ENCODE peak calls at places on chromosomes 5 and 9, in nine cellular contexts. One of them, this sample, is unnamed.

GRCh38 chr9:91101598-91102168 is 260.0 kb downstream of the AUH start:
- DNase-seq in brain microvascular endothelial cell: no peak
- DNase-seq in IMR-90: no peak
- DNase-seq in GM06990: no peak
- DNase-seq in upper lobe of left lung: no peak
- DNase-seq in omental fat pad: no peak
- DNase-seq in tibial nerve: no peak
- DNase-seq in WTC11: no peak
- DNase-seq in heart left ventricle: no peak
- DNase-seq in this sample: no peak

GRCh38 chr9:27765266-27765665 is 192.0 kb upstream of the C9orf72 start:
- DNase-seq in brain microvascular endothelial cell: peak
- DNase-seq in IMR-90: no peak
- DNase-seq in GM06990: no peak
- DNase-seq in upper lobe of left lung: no peak
- DNase-seq in omental fat pad: no peak
- DNase-seq in tibial nerve: no peak
- DNase-seq in WTC11: no peak
- DNase-seq in heart left ventricle: no peak
- DNase-seq in this sample: no peak

GRCh38 chr9:91419222-91420191 is 4.1 kb downstream of the NFIL3 start:
- DNase-seq in brain microvascular endothelial cell: peak
- DNase-seq in IMR-90: peak
- DNase-seq in GM06990: no peak
- DNase-seq in upper lobe of left lung: no peak
- DNase-seq in omental fat pad: peak
- DNase-seq in tibial nerve: no peak
- DNase-seq in WTC11: no peak
- DNase-seq in heart left ventricle: peak
- DNase-seq in this sample: no peak

GRCh38 chr9:95080961-95081658 is 236.4 kb downstream of the FANCC start:
- DNase-seq in brain microvascular endothelial cell: no peak
- DNase-seq in IMR-90: no peak
- DNase-seq in GM06990: no peak
- DNase-seq in upper lobe of left lung: no peak
- DNase-seq in omental fat pad: no peak
- DNase-seq in tibial nerve: no peak
- DNase-seq in WTC11: no peak
- DNase-seq in heart left ventricle: no peak
- DNase-seq in this sample: no peak

GRCh38 chr5:123558762-123559433 is 46.9 kb downstream of the CSNK1G3 start:
- DNase-seq in brain microvascular endothelial cell: no peak
- DNase-seq in IMR-90: no peak
- DNase-seq in GM06990: no peak
- DNase-seq in upper lobe of left lung: no peak
- DNase-seq in omental fat pad: no peak
- DNase-seq in tibial nerve: no peak
- DNase-seq in WTC11: no peak
- DNase-seq in heart left ventricle: no peak
- DNase-seq in this sample: no peak

GRCh38 chr5:108125771-108126511 is 256.0 kb downstream of the FBXL17 start:
- DNase-seq in brain microvascular endothelial cell: no peak
- DNase-seq in IMR-90: no peak
- DNase-seq in GM06990: no peak
- DNase-seq in upper lobe of left lung: no peak
- DNase-seq in omental fat pad: no peak
- DNase-seq in tibial nerve: no peak
- DNase-seq in WTC11: no peak
- DNase-seq in heart left ventricle: no peak
- DNase-seq in this sample: no peak

GRCh38 chr5:86917117-86917579 is 299.4 kb downstream of the COX7C start:
- DNase-seq in brain microvascular endothelial cell: peak
- DNase-seq in IMR-90: peak
- DNase-seq in GM06990: no peak
- DNase-seq in upper lobe of left lung: no peak
- DNase-seq in omental fat pad: no peak
- DNase-seq in tibial nerve: no peak
- DNase-seq in WTC11: peak
- DNase-seq in heart left ventricle: no peak
- DNase-seq in this sample: no peak

GRCh38 chr5:157167219-157167621 is 1.2 kb upstream of the GARIN3 start:
- DNase-seq in brain microvascular endothelial cell: peak
- DNase-seq in IMR-90: peak
- DNase-seq in GM06990: no peak
- DNase-seq in upper lobe of left lung: no peak
- DNase-seq in omental fat pad: no peak
- DNase-seq in tibial nerve: no peak
- DNase-seq in WTC11: no peak
- DNase-seq in heart left ventricle: no peak
- DNase-seq in this sample: no peak

GRCh38 chr5:139470821-139471300 is at the start of gene SMIM33:
- DNase-seq in brain microvascular endothelial cell: no peak
- DNase-seq in IMR-90: no peak
- DNase-seq in GM06990: no peak
- DNase-seq in upper lobe of left lung: peak
- DNase-seq in omental fat pad: no peak
- DNase-seq in tibial nerve: no peak
- DNase-seq in WTC11: no peak
- DNase-seq in heart left ventricle: no peak
- DNase-seq in this sample: no peak

GRCh38 chr9:129717991-129718390 is 34.9 kb downstream of the PTGES start:
- DNase-seq in brain microvascular endothelial cell: no peak
- DNase-seq in IMR-90: no peak
- DNase-seq in GM06990: no peak
- DNase-seq in upper lobe of left lung: no peak
- DNase-seq in omental fat pad: no peak
- DNase-seq in tibial nerve: no peak
- DNase-seq in WTC11: no peak
- DNase-seq in heart left ventricle: no peak
- DNase-seq in this sample: no peak

GRCh38 chr9:89166871-89167270 is 11.7 kb downstream of the SHC3 start:
- DNase-seq in brain microvascular endothelial cell: no peak
- DNase-seq in IMR-90: no peak
- DNase-seq in GM06990: no peak
- DNase-seq in upper lobe of left lung: no peak
- DNase-seq in omental fat pad: no peak
- DNase-seq in tibial nerve: no peak
- DNase-seq in WTC11: no peak
- DNase-seq in heart left ventricle: no peak
- DNase-seq in this sample: no peak

GRCh38 chr5:145548097-145548496 is 287.0 kb downstream of the PRELID2 start:
- DNase-seq in brain microvascular endothelial cell: no peak
- DNase-seq in IMR-90: no peak
- DNase-seq in GM06990: no peak
- DNase-seq in upper lobe of left lung: no peak
- DNase-seq in omental fat pad: no peak
- DNase-seq in tibial nerve: no peak
- DNase-seq in WTC11: no peak
- DNase-seq in heart left ventricle: no peak
- DNase-seq in this sample: no peak

GRCh38 chr5:115810776-115811175 is 5.7 kb downstream of the CDO1 start:
- DNase-seq in brain microvascular endothelial cell: no peak
- DNase-seq in IMR-90: peak
- DNase-seq in GM06990: no peak
- DNase-seq in upper lobe of left lung: no peak
- DNase-seq in omental fat pad: no peak
- DNase-seq in tibial nerve: no peak
- DNase-seq in WTC11: no peak
- DNase-seq in heart left ventricle: no peak
- DNase-seq in this sample: no peak

GRCh38 chr5:150487199-150488061 is 20.5 kb upstream of the NDST1 start:
- DNase-seq in brain microvascular endothelial cell: no peak
- DNase-seq in IMR-90: peak
- DNase-seq in GM06990: peak
- DNase-seq in upper lobe of left lung: no peak
- DNase-seq in omental fat pad: no peak
- DNase-seq in tibial nerve: no peak
- DNase-seq in WTC11: no peak
- DNase-seq in heart left ventricle: peak
- DNase-seq in this sample: no peak

DNA sequence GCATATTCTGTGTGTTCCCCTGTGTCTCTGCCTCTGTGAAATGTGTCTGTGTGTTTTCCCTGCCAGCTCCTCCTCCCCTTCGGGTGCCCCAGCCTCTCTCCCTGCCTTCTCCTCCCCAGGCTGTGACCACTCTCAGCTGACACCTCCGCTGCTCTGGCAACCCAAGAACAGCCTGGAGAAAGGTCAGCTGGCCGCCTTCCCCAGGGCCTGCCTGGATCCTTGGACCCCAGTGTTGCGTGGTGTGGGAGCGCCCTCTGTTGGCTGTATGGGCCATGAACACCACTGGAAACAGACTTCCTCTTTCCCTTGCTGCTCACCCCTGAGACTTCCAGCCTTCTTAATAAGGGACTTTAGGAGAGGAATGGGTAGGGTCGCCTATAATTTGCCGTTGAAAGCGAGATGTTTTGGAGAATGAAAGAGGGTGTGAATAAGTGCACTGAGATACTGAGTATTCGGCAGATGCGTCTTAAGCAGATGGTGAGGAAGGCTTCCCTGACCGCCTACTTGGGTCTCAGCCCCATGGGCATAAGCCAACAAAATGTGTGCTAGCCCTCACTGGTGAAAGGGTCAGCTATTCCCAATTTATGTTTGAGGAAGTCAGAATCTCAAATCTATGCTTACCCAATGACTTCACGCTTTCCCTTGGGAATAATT is 114.9 kb upstream of the TRIM32 start:
- DNase-seq in brain microvascular endothelial cell: peak
- DNase-seq in IMR-90: peak
- DNase-seq in GM06990: peak
- DNase-seq in upper lobe of left lung: peak
- DNase-seq in omental fat pad: peak
- DNase-seq in tibial nerve: peak
- DNase-seq in WTC11: peak
- DNase-seq in heart left ventricle: peak
- DNase-seq in this sample: peak
- TF ChIP-seq CTCF in brain microvascular endothelial cell: peak
- TF ChIP-seq CTCF in IMR-90: peak
- TF ChIP-seq CTCF in GM06990: peak
- TF ChIP-seq CTCF in upper lobe of left lung: peak
- TF ChIP-seq CTCF in omental fat pad: no peak
- TF ChIP-seq CTCF in tibial nerve: peak
- TF ChIP-seq CTCF in WTC11: peak
- TF ChIP-seq CTCF in heart left ventricle: peak
- TF ChIP-seq CTCF in this sample: peak

DNA sequence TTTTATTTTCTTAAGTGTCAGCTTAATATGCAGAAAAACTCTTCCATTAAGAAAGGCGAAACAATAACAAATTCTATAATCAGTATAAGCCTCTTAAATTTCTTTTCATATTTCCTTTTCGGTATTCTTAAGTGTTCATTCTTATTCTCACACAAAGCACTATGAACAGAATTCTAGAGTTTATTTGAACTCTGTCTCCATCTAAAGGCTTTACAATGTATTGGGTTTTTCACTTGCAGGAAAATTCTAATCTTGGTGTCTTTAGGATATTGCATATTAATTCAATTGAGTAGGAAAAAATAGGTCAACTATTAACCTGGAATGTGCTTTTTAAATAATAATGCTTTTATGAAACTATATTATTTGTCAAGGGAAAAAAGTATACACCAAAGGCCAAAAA is 166.6 kb downstream of the SLF1 start:
- DNase-seq in brain microvascular endothelial cell: no peak
- DNase-seq in IMR-90: peak
- DNase-seq in GM06990: no peak
- DNase-seq in upper lobe of left lung: no peak
- DNase-seq in omental fat pad: no peak
- DNase-seq in tibial nerve: no peak
- DNase-seq in WTC11: no peak
- DNase-seq in heart left ventricle: no peak
- DNase-seq in this sample: no peak
- TF ChIP-seq CTCF in brain microvascular endothelial cell: no peak
- TF ChIP-seq CTCF in IMR-90: no peak
- TF ChIP-seq CTCF in GM06990: peak
- TF ChIP-seq CTCF in upper lobe of left lung: no peak
- TF ChIP-seq CTCF in omental fat pad: no peak
- TF ChIP-seq CTCF in tibial nerve: no peak
- TF ChIP-seq CTCF in WTC11: no peak
- TF ChIP-seq CTCF in heart left ventricle: no peak
- TF ChIP-seq CTCF in this sample: peak

GRCh38 chr5:38613475-38613874 is 57.0 kb upstream of the LIFR start:
- DNase-seq in brain microvascular endothelial cell: no peak
- DNase-seq in IMR-90: no peak
- DNase-seq in GM06990: no peak
- DNase-seq in upper lobe of left lung: no peak
- DNase-seq in omental fat pad: no peak
- DNase-seq in tibial nerve: no peak
- DNase-seq in WTC11: no peak
- DNase-seq in heart left ventricle: no peak
- DNase-seq in this sample: no peak

GRCh38 chr5:38616061-38616460 is 59.6 kb upstream of the LIFR start:
- DNase-seq in brain microvascular endothelial cell: no peak
- DNase-seq in IMR-90: no peak
- DNase-seq in GM06990: no peak
- DNase-seq in upper lobe of left lung: no peak
- DNase-seq in omental fat pad: no peak
- DNase-seq in tibial nerve: no peak
- DNase-seq in WTC11: no peak
- DNase-seq in heart left ventricle: no peak
- DNase-seq in this sample: no peak

GRCh38 chr5:38613992-38614836 is 57.8 kb upstream of the LIFR start:
- DNase-seq in brain microvascular endothelial cell: no peak
- DNase-seq in IMR-90: no peak
- DNase-seq in GM06990: no peak
- DNase-seq in upper lobe of left lung: no peak
- DNase-seq in omental fat pad: no peak
- DNase-seq in tibial nerve: no peak
- DNase-seq in WTC11: no peak
- DNase-seq in heart left ventricle: no peak
- DNase-seq in this sample: no peak

GRCh38 chr5:38618154-38618553 is 61.7 kb upstream of the LIFR start:
- DNase-seq in brain microvascular endothelial cell: no peak
- DNase-seq in IMR-90: no peak
- DNase-seq in GM06990: no peak
- DNase-seq in upper lobe of left lung: no peak
- DNase-seq in omental fat pad: no peak
- DNase-seq in tibial nerve: no peak
- DNase-seq in WTC11: no peak
- DNase-seq in heart left ventricle: no peak
- DNase-seq in this sample: no peak

DNA sequence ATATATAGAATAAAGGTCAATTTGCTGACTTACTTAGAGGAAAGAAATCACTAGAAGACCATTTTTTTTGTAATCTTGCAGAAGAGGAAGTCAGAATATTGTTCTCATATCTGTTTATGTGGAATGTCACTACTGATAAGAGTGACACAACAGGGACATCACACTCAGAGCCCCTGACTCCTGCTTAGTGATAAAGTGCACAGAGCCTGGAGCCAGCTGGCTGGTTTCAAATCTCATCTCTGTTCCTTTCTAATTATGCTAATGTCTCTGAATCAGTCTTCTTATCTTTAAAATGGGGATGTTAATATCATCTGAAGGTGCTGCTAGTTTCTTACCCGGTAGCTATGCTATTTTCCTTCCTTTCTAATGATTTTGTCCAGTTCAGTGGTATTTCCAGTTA is 58.6 kb upstream of the LIFR start:
- DNase-seq in brain microvascular endothelial cell: no peak
- DNase-seq in IMR-90: no peak
- DNase-seq in GM06990: no peak
- DNase-seq in upper lobe of left lung: no peak
- DNase-seq in omental fat pad: no peak
- DNase-seq in tibial nerve: no peak
- DNase-seq in WTC11: no peak
- DNase-seq in heart left ventricle: no peak
- DNase-seq in this sample: no peak
- TF ChIP-seq CTCF in brain microvascular endothelial cell: no peak
- TF ChIP-seq CTCF in IMR-90: no peak
- TF ChIP-seq CTCF in GM06990: no peak
- TF ChIP-seq CTCF in upper lobe of left lung: no peak
- TF ChIP-seq CTCF in omental fat pad: no peak
- TF ChIP-seq CTCF in tibial nerve: no peak
- TF ChIP-seq CTCF in WTC11: no peak
- TF ChIP-seq CTCF in heart left ventricle: no peak
- TF ChIP-seq CTCF in this sample: no peak

GRCh38 chr9:35664531-35665470 is at the start of gene ARHGEF39:
- DNase-seq in brain microvascular endothelial cell: peak
- DNase-seq in IMR-90: peak
- DNase-seq in GM06990: peak
- DNase-seq in upper lobe of left lung: peak
- DNase-seq in omental fat pad: no peak
- DNase-seq in tibial nerve: peak
- DNase-seq in WTC11: peak
- DNase-seq in heart left ventricle: peak
- DNase-seq in this sample: peak
- TF ChIP-seq CTCF in brain microvascular endothelial cell: peak
- TF ChIP-seq CTCF in IMR-90: peak
- TF ChIP-seq CTCF in GM06990: peak
- TF ChIP-seq CTCF in upper lobe of left lung: no peak
- TF ChIP-seq CTCF in omental fat pad: no peak
- TF ChIP-seq CTCF in tibial nerve: no peak
- TF ChIP-seq CTCF in WTC11: no peak
- TF ChIP-seq CTCF in heart left ventricle: no peak
- TF ChIP-seq CTCF in this sample: peak